ENCODE peak calls at places on chromosome 3, in five cellular contexts. X, O, V, P and A are unnamed samples.
A peak's percentile ranks its signal among the peaks of the same experiment; 100 is the strongest.

GRCh38 chr3:58835075-58835474 is 168.5 kb upstream of the FAM3D start:
- DNase-seq in X (no peak), O (no peak), P (no peak), V (no peak), A (no peak)

GRCh38 chr3:13427662-13428603 is 7.8 kb upstream of the NUP210 start:
- DNase-seq in P (no peak), V (no peak), X (no peak), O (no peak), A (no peak)

GRCh38 chr3:127997961-127998360 is 54.3 kb upstream of the SEC61A1 start:
- DNase-seq in V (no peak), X (peak; percentile 57), P (peak; percentile 26), O (no peak), A (peak; percentile 90)

GRCh38 chr3:124131158-124132115 is 139.5 kb upstream of the ROPN1 start:
- DNase-seq in X (no peak), O (no peak), V (no peak), P (no peak), A (no peak)

GRCh38 chr3:180175572-180175971 is 138.8 kb upstream of the PEX5L start:
- DNase-seq in P (no peak), O (no peak), X (no peak), V (no peak), A (no peak)

GRCh38 chr3:11306815-11307589 is 34.8 kb downstream of the ATG7 start:
- DNase-seq in P (no peak), O (no peak), X (no peak), V (no peak), A (no peak)

GRCh38 chr3:167773584-167773983 is 38.1 kb downstream of the SERPINI1 start:
- DNase-seq in V (no peak), O (no peak), P (no peak), X (no peak), A (no peak)

GRCh38 chr3:140216249-140216648 is 281.3 kb downstream of the CLSTN2 start:
- DNase-seq in V (no peak), P (no peak), X (peak; percentile 4), O (no peak), A (no peak)

GRCh38 chr3:69086133-69086722 is 1.5 kb downstream of the ARL6IP5 start:
- DNase-seq in X (no peak), P (peak; percentile 92), V (peak; percentile 69), O (peak; percentile 71), A (peak; percentile 41)